ENCODE peak calls at places on chromosomes 4 and X, in five cellular contexts. P, J, V, F and Y are unnamed samples.

GRCh38 chrX:79371640-79372039 is 4.5 kb upstream of the ITM2A start:
- DNase-seq in P (no peak), F (no peak), V (no peak), J (no peak), Y (no peak)

GRCh38 chrX:68428431-68428830 is 4.9 kb downstream of the OPHN1 start:
- DNase-seq in V (no peak), J (no peak), F (no peak), P (no peak), Y (peak)

GRCh38 chr4:3375688-3376087 is 66.1 kb upstream of the HGFAC start:
- DNase-seq in J (no peak), F (no peak), P (no peak), V (peak), Y (peak)

GRCh38 chr4:113820164-113820563 is 58.6 kb upstream of the CAMK2D start:
- DNase-seq in J (no peak), F (no peak), V (no peak), P (no peak), Y (no peak)

GRCh38 chr4:189090174-189090814 is 850.4 kb upstream of the FRG1 start:
- DNase-seq in V (peak), J (no peak), P (peak), F (no peak), Y (peak)

GRCh38 chr4:10085386-10085785 is 31.2 kb downstream of the WDR1 start:
- DNase-seq in V (no peak), J (no peak), F (no peak), P (peak), Y (no peak)

GRCh38 chrX:17024896-17025295 is 78.4 kb downstream of the REPS2 start:
- DNase-seq in P (peak), F (peak), V (no peak), J (no peak), Y (no peak)

GRCh38 chr4:74682567-74683359 is 111.6 kb downstream of the BTC start:
- DNase-seq in V (peak), J (peak), F (no peak), P (no peak), Y (peak)

GRCh38 chr4:185122681-185123345 is 20.3 kb upstream of the SLC25A4 start:
- DNase-seq in P (no peak), J (no peak), V (no peak), F (no peak), Y (no peak)

GRCh38 chr4:52241916-52242315 is 190.8 kb downstream of the SPATA18 start:
- DNase-seq in V (peak), J (no peak), F (no peak), P (no peak), Y (no peak)

GRCh38 chrX:151789179-151789800 is 54.7 kb downstream of the CNGA2 start:
- DNase-seq in F (no peak), P (no peak), J (no peak), V (peak), Y (peak)
- H3K4me3 ChIP-seq in F (no peak), P (no peak), J (no peak), V (no peak), Y (no peak)

DNA sequence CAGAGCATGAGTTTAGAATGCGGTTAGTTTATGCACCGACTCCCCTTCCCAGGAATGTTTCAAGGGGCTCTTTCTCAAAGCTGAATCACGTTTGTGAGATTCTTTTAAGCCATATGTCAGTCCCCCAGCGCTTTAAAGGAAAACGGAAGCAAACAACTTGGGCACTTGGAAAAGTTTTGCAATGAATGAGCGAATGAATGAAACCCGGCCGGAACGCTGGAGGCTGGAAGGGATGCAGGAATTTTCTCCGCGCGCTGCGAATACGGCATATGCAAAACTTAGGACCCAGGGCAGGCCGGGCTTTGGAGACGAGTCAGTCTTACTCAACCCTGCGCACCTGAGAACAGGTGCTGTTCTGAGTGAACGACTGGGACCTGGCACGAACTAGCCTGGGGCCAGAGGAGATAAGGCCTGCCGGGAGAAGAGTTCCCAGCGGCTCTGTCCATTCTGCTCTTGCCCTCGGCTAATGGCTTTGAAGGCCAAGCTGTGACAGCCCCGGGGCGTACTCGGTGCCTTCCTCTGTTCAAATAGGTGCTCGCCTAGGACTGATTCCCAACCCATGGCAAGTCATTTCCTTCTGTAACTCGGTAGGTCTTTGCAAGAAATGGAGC is 763 bp upstream of the NRK start:
- DNase-seq in V (peak), J (peak), F (no peak), P (peak), Y (peak)
- H3K4me3 ChIP-seq in V (peak), J (peak), F (no peak), P (peak), Y (peak)

GRCh38 chr4:148114436-148114835 is 327.8 kb downstream of the NR3C2 start:
- DNase-seq in J (no peak), F (no peak), P (no peak), V (no peak), Y (no peak)

GRCh38 chr4:148116264-148116663 is 325.9 kb downstream of the NR3C2 start:
- DNase-seq in P (no peak), V (peak), F (no peak), J (no peak), Y (peak)

GRCh38 chr4:148118628-148119027 is 323.6 kb downstream of the NR3C2 start:
- DNase-seq in F (no peak), V (no peak), P (no peak), J (no peak), Y (no peak)

GRCh38 chr4:148118179-148118578 is 324.0 kb downstream of the NR3C2 start:
- DNase-seq in F (no peak), J (no peak), P (no peak), V (no peak), Y (no peak)

GRCh38 chr4:148116971-148117370 is 325.2 kb downstream of the NR3C2 start:
- DNase-seq in F (no peak), V (no peak), P (no peak), J (no peak), Y (no peak)
- H3K4me3 ChIP-seq in F (no peak), V (no peak), P (no peak), J (no peak), Y (no peak)

GRCh38 chr4:577499-578450 is 1.7 kb upstream of the TMEM271 start:
- DNase-seq in V (peak), F (no peak), J (no peak), P (peak), Y (peak)
- H3K4me3 ChIP-seq in V (no peak), F (no peak), J (no peak), P (peak), Y (no peak)